ENCODE peak calls at places on chromosomes 4 and X, in seven cellular contexts. C, G, N, U, M, J and D are unnamed samples.

GRCh38 chrX:118352566-118352965 is 6.7 kb downstream of the WDR44 start:
- DNase-seq in C (no peak), J (no peak), G (no peak), U (no peak), N (no peak), M (no peak), D (no peak)

GRCh38 chr4:181148470-181148869 is 1094.7 kb upstream of the TENM3 start:
- DNase-seq in J (no peak), N (no peak), M (no peak), U (no peak), C (no peak), G (no peak), D (no peak)

GRCh38 chr4:186067757-186068385 is 1.1 kb upstream of the TLR3 start:
- DNase-seq in G (peak; percentile 2), M (peak; percentile 58), J (peak; percentile 83), C (peak; percentile 19), N (no peak), U (peak; percentile 74), D (peak; percentile 82)

GRCh38 chrX:145817299-145817665 is 347 bp upstream of the SLITRK2 start:
- DNase-seq in G (no peak), C (no peak), J (no peak), U (no peak), M (no peak), N (no peak), D (no peak)

GRCh38 chrX:129559800-129560199 is 19.7 kb downstream of the OCRL start:
- DNase-seq in J (no peak), N (no peak), U (no peak), M (no peak), C (no peak), G (no peak), D (no peak)

GRCh38 chr4:55312491-55313101 is 33.4 kb upstream of the SRD5A3 start:
- DNase-seq in J (peak; percentile 42), G (no peak), C (peak; percentile 58), N (no peak), M (peak; percentile 77), U (peak; percentile 68), D (peak; percentile 77)

GRCh38 chr4:147160908-147161513 is 215.3 kb upstream of the TTC29 start:
- DNase-seq in C (peak; percentile 71), J (peak; percentile 47), N (no peak), M (peak; percentile 58), U (no peak), G (no peak), D (no peak)

GRCh38 chr4:98484031-98484430 is 174.4 kb downstream of the TSPAN5 start:
- DNase-seq in C (no peak), M (peak; percentile 64), J (no peak), U (no peak), N (no peak), G (no peak), D (no peak)

GRCh38 chrX:12978205-12979010 is 3.5 kb downstream of the TMSB4X start:
- DNase-seq in M (peak; percentile 48), U (no peak), G (peak; percentile 14), J (peak; percentile 86), N (peak; percentile 77), C (peak; percentile 88), D (peak; percentile 77)

GRCh38 chr4:187586892-187587291 is 408.7 kb upstream of the ZFP42 start:
- DNase-seq in N (no peak), J (no peak), U (no peak), M (peak; percentile 84), G (no peak), C (no peak), D (no peak)

GRCh38 chr4:48380583-48381167 is 39.3 kb downstream of the SLAIN2 start:
- DNase-seq in N (no peak), U (no peak), M (no peak), C (no peak), G (no peak), J (no peak), D (no peak)

GRCh38 chr4:88005086-88005485 is 2.3 kb upstream of the PKD2 start:
- DNase-seq in G (no peak), U (no peak), J (no peak), N (no peak), C (peak; percentile 31), M (no peak), D (no peak)

GRCh38 chr4:16078195-16078756 is 5.5 kb downstream of the PROM1 start:
- DNase-seq in N (no peak), M (no peak), C (no peak), J (no peak), U (no peak), G (no peak), D (no peak)

GRCh38 chr4:16079046-16079445 is 4.8 kb downstream of the PROM1 start:
- DNase-seq in M (no peak), G (no peak), J (peak; percentile 15), C (peak; percentile 7), U (no peak), N (no peak), D (no peak)

GRCh38 chr4:16083217-16084191 is at the start of gene PROM1:
- DNase-seq in J (no peak), G (no peak), N (peak; percentile 79), U (no peak), M (no peak), C (no peak), D (no peak)

GRCh38 chr4:16082424-16083216 is 1.2 kb downstream of the PROM1 start:
- DNase-seq in N (peak; percentile 87), M (no peak), G (no peak), J (no peak), C (no peak), U (no peak), D (no peak)

GRCh38 chr4:16082038-16082423 is 1.8 kb downstream of the PROM1 start:
- DNase-seq in U (no peak), J (no peak), C (no peak), M (no peak), N (no peak), G (no peak), D (no peak)
- H3K4me3 ChIP-seq in U (peak overlapping the region; percentile 53), J (no peak overlapping the region), C (no peak overlapping the region), M (no peak overlapping the region), N (no peak overlapping the region), G (no peak overlapping the region), D (peak overlapping the region; percentile 49)

DNA sequence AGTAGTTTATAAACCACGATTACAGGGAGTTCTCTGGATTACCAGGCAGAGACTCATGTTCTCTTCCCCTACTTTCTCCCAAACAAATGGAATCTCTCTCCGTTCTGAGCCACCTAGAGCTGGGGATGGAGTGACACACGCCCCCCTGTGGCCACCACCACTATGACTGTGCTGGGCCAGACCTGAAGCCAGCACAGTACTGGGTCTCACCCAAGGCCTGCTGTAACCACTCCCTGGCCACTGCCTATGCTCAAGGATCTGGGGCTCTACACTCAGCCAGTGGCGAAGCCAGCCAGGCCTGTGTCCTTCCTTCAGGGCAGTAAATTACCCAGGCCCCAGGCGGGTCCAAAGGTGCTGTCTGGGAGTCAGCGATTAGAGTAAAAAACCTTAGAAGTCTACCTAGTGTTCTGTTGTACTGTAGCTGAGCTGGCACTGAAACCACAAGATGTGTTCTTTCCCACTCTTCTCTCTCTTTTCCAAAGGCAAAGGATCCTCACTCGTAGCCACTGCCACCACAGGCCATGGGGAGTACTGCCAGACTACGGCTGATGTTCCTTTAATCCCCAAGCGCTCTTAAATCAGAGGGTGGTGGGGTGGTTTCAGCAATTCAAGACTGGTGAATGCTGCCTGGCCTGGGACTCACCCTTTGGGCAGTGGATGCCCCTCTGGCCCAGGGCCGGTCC is 412.2 kb upstream of the ARX start:
- DNase-seq in C (no peak), M (no peak), G (no peak), N (peak; percentile 17), J (no peak), U (no peak), D (no peak)
- TF ChIP-seq CTCF in C (no peak), M (no peak), G (no peak), N (no peak), J (no peak), U (no peak), D (no peak)

DNA sequence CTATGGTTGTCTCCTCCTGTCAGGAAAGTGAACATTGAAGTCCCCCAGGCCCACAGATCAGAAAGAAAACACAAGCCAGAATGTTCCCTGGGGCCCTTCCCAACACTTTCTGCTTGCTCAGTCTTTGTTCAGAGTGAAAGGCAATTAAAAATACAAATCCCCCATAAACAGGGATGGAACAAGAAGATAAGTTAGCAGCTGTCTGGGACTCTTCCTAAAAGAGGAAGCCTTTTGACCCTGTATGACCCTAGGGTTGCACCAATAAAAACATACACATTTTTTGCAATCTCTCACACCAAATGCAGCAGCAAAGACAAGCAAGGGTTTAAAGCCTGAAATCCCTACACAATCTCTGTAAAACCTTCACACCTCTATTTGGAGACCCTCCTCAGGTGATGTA is 22.6 kb downstream of the IRF2 start:
- DNase-seq in G (no peak), N (no peak), C (no peak), U (no peak), J (no peak), M (no peak), D (no peak)
- H3K4me1 ChIP-seq in G (peaks cover 44% of the 10 kb centered on the region), N (peaks cover 94% of the 10 kb centered on the region), C (peaks cover 21% of the 10 kb centered on the region), U (peaks cover 72% of the 10 kb centered on the region), J (peaks cover 82% of the 10 kb centered on the region), M (peaks cover 24% of the 10 kb centered on the region), D (no peaks in the 10 kb centered on the region)

GRCh38 chrX:16868920-16869319 is 1.2 kb downstream of the RBBP7 start:
- DNase-seq in G (no peak), M (no peak), C (no peak), J (no peak), U (no peak), N (no peak), D (no peak)
- H3K4me3 ChIP-seq in G (peak overlapping the region; percentile 64), M (peak overlapping the region; percentile 87), C (peak overlapping the region; percentile 66), J (peak overlapping the region; percentile 70), U (peak overlapping the region; percentile 69), N (peak overlapping the region; percentile 36), D (peak overlapping the region; percentile 71)

GRCh38 chr4:80101768-80102116 is 28.7 kb upstream of the ANTXR2 start:
- DNase-seq in G (no peak), C (peak; percentile 69), M (peak; percentile 74), J (no peak), N (no peak), U (no peak), D (no peak)
- TF ChIP-seq CTCF in G (no peak), C (no peak), M (no peak), J (no peak), N (no peak), U (no peak), D (no peak)

DNA sequence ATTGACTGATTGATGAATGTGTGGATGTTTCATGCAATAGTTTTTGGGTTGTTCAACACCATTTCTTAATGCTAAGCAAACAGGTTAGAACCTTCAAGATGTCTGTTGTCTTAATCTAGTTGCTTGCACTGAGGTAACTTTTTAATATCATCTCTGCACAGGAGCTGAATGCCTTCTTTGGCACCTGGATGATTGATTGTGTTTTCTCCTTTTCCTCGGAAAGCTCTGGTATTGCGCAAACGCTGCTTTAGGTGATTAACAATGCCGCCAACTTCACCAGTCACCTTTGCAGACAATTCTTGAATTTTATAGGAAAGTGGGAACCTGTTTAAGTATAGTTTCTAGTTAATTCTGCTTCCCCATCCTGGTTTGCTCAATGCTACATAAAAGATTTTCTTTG is 48.2 kb downstream of the RTL9 start:
- DNase-seq in J (no peak), U (no peak), C (no peak), M (no peak), N (no peak), G (no peak), D (no peak)
- H3K4me1 ChIP-seq in J (peaks cover 13% of the 10 kb centered on the region), U (peaks cover 18% of the 10 kb centered on the region), C (peaks cover 12% of the 10 kb centered on the region), M (peaks cover 50% of the 10 kb centered on the region), N (no peaks in the 10 kb centered on the region), G (no peaks in the 10 kb centered on the region), D (no peaks in the 10 kb centered on the region)

GRCh38 chrX:103417370-103417769 is 41.0 kb downstream of the BEX3 start:
- DNase-seq in J (no peak), M (no peak), C (no peak), G (no peak), U (no peak), N (no peak), D (no peak)
- H3K4me3 ChIP-seq in J (no peak overlapping the region), M (no peak overlapping the region), C (no peak overlapping the region), G (no peak overlapping the region), U (no peak overlapping the region), N (no peak overlapping the region), D (no peak overlapping the region)

GRCh38 chrX:9724711-9725110 is 40.9 kb downstream of the GPR143 start:
- DNase-seq in N (no peak), C (peak; percentile 27), G (no peak), J (no peak), M (no peak), U (no peak), D (no peak)
- TF ChIP-seq CTCF in N (no peak), C (peak; percentile 23), G (no peak), J (no peak), M (no peak), U (no peak), D (no peak)